ENCODE peak calls at places on chromosomes 5 and 9, in nine cellular contexts. V, C, F, Y, U, G, O, A and S are unnamed samples.

GRCh38 chr9:19994296-19994695 is 205.5 kb upstream of the SLC24A2 start:
- DNase-seq in F (peak; percentile 86), U (no peak), V (no peak), C (no peak), O (peak; percentile 48), A (no peak), Y (no peak), G (no peak), S (no peak)

GRCh38 chr9:113837349-113837748 is 38.8 kb upstream of the ZNF618 start:
- DNase-seq in Y (no peak), V (no peak), G (no peak), C (no peak), F (no peak), O (no peak), U (no peak), A (no peak), S (no peak)

GRCh38 chr5:1856596-1857255 is 26.0 kb downstream of the IRX4 start:
- DNase-seq in V (no peak), Y (no peak), O (no peak), A (no peak), G (no peak), F (no peak), C (no peak), U (no peak), S (no peak)

GRCh38 chr9:109248133-109248581 is 72.7 kb downstream of the EPB41L4B start:
- DNase-seq in C (no peak), G (no peak), U (no peak), F (peak; percentile 14), O (no peak), A (no peak), V (no peak), Y (no peak), S (no peak)

GRCh38 chr5:132905938-132906337 is 32.5 kb downstream of the LEAP2 start:
- DNase-seq in Y (no peak), A (no peak), V (no peak), G (no peak), F (no peak), O (no peak), C (no peak), U (no peak), S (no peak)

GRCh38 chr5:102715405-102715804 is 39.7 kb upstream of the PAM start:
- DNase-seq in C (no peak), Y (no peak), A (no peak), O (peak; percentile 23), U (no peak), G (no peak), F (peak; percentile 48), V (no peak), S (no peak)

GRCh38 chr5:170070556-170071412 is 34.9 kb upstream of the FOXI1 start:
- DNase-seq in O (peak; percentile 1), U (peak; percentile 38), F (no peak), C (no peak), Y (no peak), A (no peak), G (no peak), V (no peak), S (no peak)

GRCh38 chr9:14769235-14769580 is 46.7 kb upstream of the CER1 start:
- DNase-seq in G (no peak), O (peak; percentile 18), V (no peak), U (no peak), C (no peak), A (no peak), F (no peak), Y (no peak), S (no peak)

GRCh38 chr9:135826188-135826545 is 81.2 kb downstream of the CAMSAP1 start:
- DNase-seq in U (no peak), C (no peak), A (no peak), V (no peak), O (no peak), G (no peak), Y (no peak), F (no peak), S (no peak)

GRCh38 chr9:16725066-16725465 is 145.4 kb downstream of the BNC2 start:
- DNase-seq in A (no peak), Y (no peak), F (no peak), C (no peak), V (no peak), U (no peak), O (no peak), G (no peak), S (no peak)

GRCh38 chr9:15401266-15401665 is 21.4 kb upstream of the SNAPC3 start:
- DNase-seq in O (no peak), C (no peak), F (no peak), A (no peak), V (no peak), G (no peak), U (no peak), Y (no peak), S (no peak)

GRCh38 chr9:123642291-123643278 is 286.6 kb downstream of the CRB2 start:
- DNase-seq in A (no peak), F (no peak), C (no peak), O (peak; percentile 37), U (peak; percentile 70), G (no peak), V (no peak), Y (no peak), S (no peak)

GRCh38 chr5:43359738-43360137 is 46.5 kb upstream of the HMGCS1 start:
- DNase-seq in U (no peak), V (no peak), O (no peak), C (no peak), A (no peak), F (no peak), Y (no peak), G (no peak), S (no peak)

GRCh38 chr5:167908596-167908995 is 382.8 kb upstream of the WWC1 start:
- DNase-seq in F (peak; percentile 25), G (no peak), C (no peak), O (no peak), A (no peak), V (no peak), Y (no peak), U (no peak), S (no peak)

GRCh38 chr9:109451311-109452025 is 46.6 kb downstream of the PTPN3 start:
- DNase-seq in U (no peak), O (no peak), G (no peak), V (no peak), F (no peak), C (no peak), Y (no peak), A (no peak), S (no peak)

GRCh38 chr9:4081948-4082347 is 217.9 kb downstream of the GLIS3 start:
- DNase-seq in V (no peak), O (no peak), U (no peak), C (no peak), F (no peak), A (no peak), G (no peak), Y (no peak), S (no peak)

GRCh38 chr5:10073705-10074104 is 176.0 kb downstream of the ATPSCKMT start:
- DNase-seq in A (no peak), C (no peak), V (no peak), O (no peak), G (no peak), U (no peak), Y (no peak), F (no peak), S (no peak)

GRCh38 chr5:497871-498509 is 26.3 kb downstream of the SLC9A3 start:
- DNase-seq in V (no peak), Y (no peak), C (no peak), U (no peak), F (no peak), A (no peak), G (no peak), O (no peak), S (no peak)

GRCh38 chr9:88458716-88459115 is 70.5 kb downstream of the SPIN1 start:
- DNase-seq in U (no peak), F (no peak), V (no peak), Y (no peak), O (peak; percentile 90), A (no peak), G (no peak), C (no peak), S (no peak)

GRCh38 chr9:136593581-136593980 is 47.7 kb upstream of the NOTCH1 start:
- DNase-seq in C (no peak), U (no peak), Y (no peak), O (no peak), A (no peak), F (no peak), V (no peak), G (no peak), S (no peak)

GRCh38 chr5:65721050-65721774 is 697 bp downstream of the SGTB start:
- DNase-seq in G (no peak), F (peak; percentile 26), O (peak; percentile 66), V (peak; percentile 81), A (no peak), Y (no peak), U (peak; percentile 66), C (no peak), S (peak; percentile 5)

GRCh38 chr9:34072410-34072809 is 23.7 kb upstream of the UBAP2 start:
- DNase-seq in C (no peak), F (no peak), V (no peak), A (no peak), O (no peak), Y (no peak), G (no peak), U (no peak), S (no peak)

GRCh38 chr5:133613184-133613583 is 843 bp upstream of the FSTL4 start:
- DNase-seq in O (no peak), U (no peak), C (no peak), F (no peak), Y (no peak), A (no peak), G (no peak), V (no peak), S (no peak)

GRCh38 chr5:147464211-147464610 is 45.7 kb downstream of the DPYSL3 start:
- DNase-seq in C (no peak), V (no peak), G (no peak), U (no peak), A (no peak), Y (no peak), O (no peak), F (no peak), S (no peak)

GRCh38 chr9:105330201-105330600 is 85.8 kb downstream of the SLC44A1 start:
- DNase-seq in A (no peak), G (no peak), C (no peak), F (no peak), O (no peak), U (no peak), Y (no peak), V (no peak), S (no peak)

GRCh38 chr9:120942186-120943001 is 15.8 kb upstream of the TRAF1 start:
- DNase-seq in A (no peak), O (no peak), F (no peak), C (no peak), Y (no peak), G (no peak), V (no peak), U (no peak), S (no peak)

GRCh38 chr9:116055536-116055935 is 98.1 kb upstream of the PAPPA start:
- DNase-seq in U (no peak), C (no peak), G (no peak), O (no peak), A (no peak), Y (no peak), F (no peak), V (no peak), S (no peak)

GRCh38 chr9:87661241-87661640 is 64.7 kb upstream of the CTSL start:
- DNase-seq in A (no peak), Y (no peak), C (no peak), G (no peak), V (no peak), O (no peak), U (no peak), F (no peak), S (no peak)

GRCh38 chr5:135377751-135378680 is 21.0 kb downstream of the MACROH2A1 start:
- DNase-seq in O (no peak), A (no peak), G (no peak), V (no peak), U (no peak), F (no peak), Y (no peak), C (no peak), S (no peak)